ENCODE peak calls at places on chromosomes 11 and 22, in seven cellular contexts. X is H7; S is GM12891; U is activated CD4-positive, alpha-beta T cell treated with anti-CD3 and anti-CD28 coated beads, Interleukin-2, amount 10 ng/mL, durations not matched to agents 7 days and 5 days; I is HTR-8/SVneo; R is effector memory CD8-positive, alpha-beta T cell; J is NCI-H460. B is an unnamed sample.

GRCh38 chr11:107704432-107704831 is 7.4 kb downstream of the SLN start:
- DNase-seq in X (no peak), S (no peak), U (no peak), I (no peak), R (no peak), J (no peak), B (no peak)

GRCh38 chr11:108498046-108498815 is at the start of gene POGLUT3:
- DNase-seq in X (peak), S (peak), U (peak), I (peak), R (peak), J (peak), B (no peak)

GRCh38 chr22:17319541-17319940 is 49.7 kb upstream of the CECR2 start:
- DNase-seq in X (no peak), S (no peak), U (no peak), I (no peak), R (no peak), J (no peak), B (no peak)

GRCh38 chr11:102783720-102784119 is 3.3 kb upstream of the MMP10 start:
- DNase-seq in X (no peak), S (no peak), U (no peak), I (no peak), R (no peak), J (no peak), B (peak)

GRCh38 chr11:110479070-110479444 is 49.3 kb downstream of the FDX1 start:
- DNase-seq in X (no peak), S (no peak), U (no peak), I (no peak), R (no peak), J (no peak), B (no peak)

GRCh38 chr11:74634537-74634936 is 42.2 kb downstream of the POLD3 start:
- DNase-seq in X (peak), S (no peak), U (no peak), I (no peak), R (no peak), J (peak), B (peak)

GRCh38 chr11:33507356-33507755 is 193.3 kb downstream of the C11orf91 start:
- DNase-seq in X (no peak), S (no peak), U (no peak), I (no peak), R (no peak), J (no peak), B (no peak)

GRCh38 chr22:38308791-38309498 is 8.3 kb downstream of the CSNK1E start:
- DNase-seq in X (no peak), S (no peak), U (no peak), I (no peak), R (no peak), J (no peak), B (no peak)

GRCh38 chr11:113771964-113772363 is 1.5 kb downstream of the ZW10 start:
- DNase-seq in X (no peak), S (no peak), U (no peak), I (no peak), R (no peak), J (no peak), B (no peak)

GRCh38 chr11:69658606-69659450 is 16.3 kb downstream of the LTO1 start:
- DNase-seq in X (no peak), S (no peak), U (no peak), I (no peak), R (no peak), J (no peak), B (no peak)

GRCh38 chr22:36136988-36137387 is 23.6 kb downstream of the APOL3 start:
- DNase-seq in X (no peak), S (no peak), U (no peak), I (no peak), R (no peak), J (no peak), B (no peak)

GRCh38 chr22:45887202-45888131 is 89.5 kb downstream of the WNT7B start:
- DNase-seq in X (no peak), S (no peak), U (no peak), I (no peak), R (no peak), J (no peak), B (peak)

GRCh38 chr11:17036666-17037658 is 22.7 kb upstream of the PLEKHA7 start:
- DNase-seq in X (peak), S (no peak), U (no peak), I (no peak), R (no peak), J (no peak), B (no peak)

GRCh38 chr11:33802414-33802950 is 28.2 kb upstream of the FBXO3 start:
- DNase-seq in X (peak), S (no peak), U (no peak), I (peak), R (no peak), J (peak), B (peak)

GRCh38 chr11:126149759-126150236 is 61.7 kb downstream of the RPUSD4 start:
- DNase-seq in X (peak), S (no peak), U (no peak), I (no peak), R (no peak), J (no peak), B (no peak)

GRCh38 chr11:114075891-114076441 is 16.5 kb downstream of the ZBTB16 start:
- DNase-seq in X (peak), S (no peak), U (peak), I (peak), R (peak), J (no peak), B (no peak)

GRCh38 chr11:2807276-2807681 is 78.3 kb downstream of the CDKN1C start:
- DNase-seq in X (no peak), S (no peak), U (no peak), I (no peak), R (no peak), J (no peak), B (peak)

GRCh38 chr11:32006799-32007388 is 84.0 kb upstream of the RCN1 start:
- DNase-seq in X (peak), S (peak), U (peak), I (peak), R (peak), J (peak), B (peak)

GRCh38 chr11:100830978-100831732 is 144.1 kb downstream of the ARHGAP42 start:
- DNase-seq in X (no peak), S (no peak), U (no peak), I (peak), R (no peak), J (no peak), B (no peak)

GRCh38 chr22:26330971-26331625 is 98.0 kb upstream of the ASPHD2 start:
- DNase-seq in X (peak), S (peak), U (peak), I (peak), R (peak), J (peak), B (peak)

GRCh38 chr11:121606354-121606753 is 153.6 kb upstream of the SORL1-AS1 start:
- DNase-seq in X (no peak), S (no peak), U (no peak), I (no peak), R (no peak), J (no peak), B (no peak)

GRCh38 chr11:117822031-117822521 is 2.5 kb downstream of the FXYD2 start:
- DNase-seq in X (peak), S (no peak), U (peak), I (peak), R (peak), J (peak), B (no peak)

GRCh38 chr22:37092997-37093396 is 16.5 kb downstream of the TMPRSS6 start:
- DNase-seq in X (no peak), S (no peak), U (no peak), I (no peak), R (no peak), J (no peak), B (no peak)

GRCh38 chr11:95156916-95157568 is 67.4 kb downstream of the ENDOD1 start:
- DNase-seq in X (no peak), S (no peak), U (no peak), I (no peak), R (no peak), J (no peak), B (no peak)

GRCh38 chr11:269146-269890 is 8.9 kb upstream of the NLRP6 start:
- DNase-seq in X (peak), S (no peak), U (peak), I (no peak), R (peak), J (no peak), B (no peak)

GRCh38 chr22:42919199-42919598 is 62.1 kb upstream of the ARFGAP3 start:
- DNase-seq in X (no peak), S (no peak), U (no peak), I (peak), R (no peak), J (no peak), B (no peak)

GRCh38 chr11:37905707-37906417 is 1307.8 kb upstream of the RAG2 start:
- DNase-seq in X (no peak), S (no peak), U (no peak), I (no peak), R (no peak), J (no peak), B (peak)

GRCh38 chr11:134469627-134470026 is 57.6 kb upstream of the B3GAT1 start:
- DNase-seq in X (peak), S (no peak), U (no peak), I (no peak), R (no peak), J (no peak), B (no peak)

GRCh38 chr11:40134820-40135219 is 1324.6 kb downstream of the LRRC4C start:
- DNase-seq in X (no peak), S (no peak), U (no peak), I (no peak), R (no peak), J (no peak), B (no peak)

GRCh38 chr11:29305456-29306232 is 711.2 kb downstream of the KCNA4 start:
- DNase-seq in X (no peak), S (no peak), U (no peak), I (no peak), R (no peak), J (no peak), B (no peak)

GRCh38 chr11:117834068-117834810 is 9.7 kb upstream of the FXYD2 start:
- DNase-seq in X (peak), S (no peak), U (no peak), I (no peak), R (no peak), J (no peak), B (no peak)

GRCh38 chr11:17730608-17731462 is 3.7 kb upstream of the KCNC1 start:
- DNase-seq in X (peak), S (peak), U (peak), I (peak), R (peak), J (peak), B (peak)

GRCh38 chr22:25352294-25352680 is 132.8 kb downstream of the CRYBB2 start:
- DNase-seq in X (no peak), S (no peak), U (no peak), I (no peak), R (no peak), J (no peak), B (no peak)

GRCh38 chr22:17471901-17472566 is 91.3 kb upstream of the SLC25A18 start:
- DNase-seq in X (no peak), S (no peak), U (no peak), I (no peak), R (no peak), J (no peak), B (no peak)

B was measured in LNCaP clone FGC.